ENCODE peak calls at places on chromosome 18, in seven cellular contexts. One of them, this sample, is unnamed.

GRCh38 chr18:73752546-73752945 is 395.1 kb downstream of the FBXO15 start:
- DNase-seq in HepG2: no peak
- DNase-seq in GM23338: no peak
- DNase-seq in mammary epithelial cell: peak; percentile 58
- DNase-seq in mesenchymal stem cell: peak; percentile 66
- DNase-seq in fibroblast of lung: peak; percentile 65
- DNase-seq in GM23248: peak; percentile 67
- DNase-seq in this sample: no peak

GRCh38 chr18:46302866-46303485 is 198.8 kb downstream of the HAUS1 start:
- DNase-seq in mesenchymal stem cell: no peak
- DNase-seq in mammary epithelial cell: no peak
- DNase-seq in fibroblast of lung: no peak
- DNase-seq in HepG2: no peak
- DNase-seq in GM23248: no peak
- DNase-seq in GM23338: no peak
- DNase-seq in this sample: no peak

GRCh38 chr18:26479065-26479685 is 69.2 kb downstream of the KCTD1 start:
- DNase-seq in mammary epithelial cell: no peak
- DNase-seq in GM23248: no peak
- DNase-seq in GM23338: peak; percentile 56
- DNase-seq in mesenchymal stem cell: no peak
- DNase-seq in fibroblast of lung: no peak
- DNase-seq in HepG2: no peak
- DNase-seq in this sample: no peak

GRCh38 chr18:25467226-25468065 is 115.5 kb upstream of the ZNF521 start:
- DNase-seq in GM23248: peak; percentile 46
- DNase-seq in fibroblast of lung: peak; percentile 55
- DNase-seq in HepG2: no peak
- DNase-seq in GM23338: no peak
- DNase-seq in mammary epithelial cell: peak; percentile 3
- DNase-seq in mesenchymal stem cell: no peak
- DNase-seq in this sample: no peak

GRCh38 chr18:23032030-23032582 is 99.0 kb downstream of the RBBP8 start:
- DNase-seq in GM23338: peak; percentile 20
- DNase-seq in HepG2: no peak
- DNase-seq in mesenchymal stem cell: peak; percentile 81
- DNase-seq in fibroblast of lung: peak; percentile 66
- DNase-seq in mammary epithelial cell: peak; percentile 76
- DNase-seq in GM23248: peak; percentile 88
- DNase-seq in this sample: peak; percentile 32

GRCh38 chr18:677951-678363 is 20.5 kb downstream of the TYMS start:
- DNase-seq in mesenchymal stem cell: no peak
- DNase-seq in HepG2: no peak
- DNase-seq in mammary epithelial cell: peak; percentile 43
- DNase-seq in fibroblast of lung: no peak
- DNase-seq in GM23248: no peak
- DNase-seq in GM23338: no peak
- DNase-seq in this sample: no peak

GRCh38 chr18:54303408-54303807 is 34.1 kb downstream of the POLI start:
- DNase-seq in mesenchymal stem cell: no peak
- DNase-seq in GM23248: no peak
- DNase-seq in GM23338: no peak
- DNase-seq in fibroblast of lung: no peak
- DNase-seq in HepG2: no peak
- DNase-seq in mammary epithelial cell: no peak
- DNase-seq in this sample: no peak

GRCh38 chr18:59839931-59840685 is 59.7 kb upstream of the PMAIP1 start:
- DNase-seq in HepG2: no peak
- DNase-seq in GM23338: no peak
- DNase-seq in GM23248: no peak
- DNase-seq in mesenchymal stem cell: no peak
- DNase-seq in mammary epithelial cell: no peak
- DNase-seq in fibroblast of lung: no peak
- DNase-seq in this sample: no peak

GRCh38 chr18:12657048-12657848 is 659 bp downstream of the SPIRE1 start:
- DNase-seq in fibroblast of lung: peak; percentile 37
- DNase-seq in mammary epithelial cell: peak; percentile 30
- DNase-seq in GM23248: peak; percentile 82
- DNase-seq in GM23338: peak; percentile 50
- DNase-seq in HepG2: no peak
- DNase-seq in mesenchymal stem cell: peak; percentile 62
- DNase-seq in this sample: no peak

GRCh38 chr18:24656044-24656443 is 195.6 kb downstream of the HRH4 start:
- DNase-seq in HepG2: no peak
- DNase-seq in mesenchymal stem cell: peak; percentile 54
- DNase-seq in mammary epithelial cell: no peak
- DNase-seq in GM23338: no peak
- DNase-seq in fibroblast of lung: no peak
- DNase-seq in GM23248: peak; percentile 10
- DNase-seq in this sample: no peak

GRCh38 chr18:11520536-11520935 is 88.9 kb upstream of the SLC35G4 start:
- DNase-seq in fibroblast of lung: no peak
- DNase-seq in GM23248: no peak
- DNase-seq in GM23338: no peak
- DNase-seq in HepG2: no peak
- DNase-seq in mammary epithelial cell: peak; percentile 21
- DNase-seq in mesenchymal stem cell: no peak
- DNase-seq in this sample: no peak

GRCh38 chr18:48139427-48140347 is 209.2 kb upstream of the SMAD2 start:
- DNase-seq in HepG2: no peak
- DNase-seq in GM23248: no peak
- DNase-seq in fibroblast of lung: no peak
- DNase-seq in mesenchymal stem cell: no peak
- DNase-seq in mammary epithelial cell: no peak
- DNase-seq in GM23338: peak; percentile 5
- DNase-seq in this sample: no peak

GRCh38 chr18:37669991-37670534 is 104.5 kb upstream of the CELF4 start:
- DNase-seq in fibroblast of lung: no peak
- DNase-seq in GM23248: no peak
- DNase-seq in mammary epithelial cell: no peak
- DNase-seq in HepG2: no peak
- DNase-seq in mesenchymal stem cell: no peak
- DNase-seq in GM23338: peak; percentile 35
- DNase-seq in this sample: no peak

GRCh38 chr18:2002604-2003003 is 568.7 kb downstream of the METTL4 start:
- DNase-seq in mesenchymal stem cell: no peak
- DNase-seq in HepG2: no peak
- DNase-seq in mammary epithelial cell: no peak
- DNase-seq in GM23338: no peak
- DNase-seq in fibroblast of lung: no peak
- DNase-seq in GM23248: no peak
- DNase-seq in this sample: no peak

GRCh38 chr18:21363411-21363810 is 121.4 kb downstream of the GREB1L start:
- DNase-seq in mammary epithelial cell: no peak
- DNase-seq in GM23338: no peak
- DNase-seq in GM23248: no peak
- DNase-seq in HepG2: no peak
- DNase-seq in mesenchymal stem cell: no peak
- DNase-seq in fibroblast of lung: no peak
- DNase-seq in this sample: no peak

GRCh38 chr18:28854964-28855363 is 678.0 kb upstream of the CDH2 start:
- DNase-seq in mammary epithelial cell: peak; percentile 23
- DNase-seq in fibroblast of lung: no peak
- DNase-seq in mesenchymal stem cell: peak; percentile 55
- DNase-seq in GM23248: peak; percentile 48
- DNase-seq in GM23338: no peak
- DNase-seq in HepG2: no peak
- DNase-seq in this sample: no peak

GRCh38 chr18:27967938-27968803 is 208.8 kb downstream of the CDH2 start:
- DNase-seq in GM23338: no peak
- DNase-seq in mammary epithelial cell: no peak
- DNase-seq in fibroblast of lung: no peak
- DNase-seq in mesenchymal stem cell: peak; percentile 16
- DNase-seq in HepG2: peak; percentile 55
- DNase-seq in GM23248: peak; percentile 24
- DNase-seq in this sample: no peak

GRCh38 chr18:6885992-6886823 is 156.7 kb downstream of the ARHGAP28 start:
- DNase-seq in mesenchymal stem cell: peak; percentile 65
- DNase-seq in HepG2: peak; percentile 35
- DNase-seq in fibroblast of lung: peak; percentile 76
- DNase-seq in GM23338: peak; percentile 77
- DNase-seq in mammary epithelial cell: peak; percentile 32
- DNase-seq in GM23248: peak; percentile 72
- DNase-seq in this sample: no peak

GRCh38 chr18:9726175-9726574 is 18.1 kb downstream of the RAB31 start:
- DNase-seq in GM23248: no peak
- DNase-seq in HepG2: no peak
- DNase-seq in GM23338: no peak
- DNase-seq in mesenchymal stem cell: no peak
- DNase-seq in mammary epithelial cell: no peak
- DNase-seq in fibroblast of lung: no peak
- DNase-seq in this sample: no peak
- H3K4me2 ChIP-seq in GM23248: no peak overlapping the region
- H3K4me2 ChIP-seq in HepG2: no peak overlapping the region
- H3K4me2 ChIP-seq in GM23338: no peak overlapping the region
- H3K4me2 ChIP-seq in mesenchymal stem cell: no peak overlapping the region
- H3K4me2 ChIP-seq in mammary epithelial cell: no peak overlapping the region
- H3K4me2 ChIP-seq in fibroblast of lung: no peak overlapping the region
- H3K4me2 ChIP-seq in this sample: no peak overlapping the region

DNA sequence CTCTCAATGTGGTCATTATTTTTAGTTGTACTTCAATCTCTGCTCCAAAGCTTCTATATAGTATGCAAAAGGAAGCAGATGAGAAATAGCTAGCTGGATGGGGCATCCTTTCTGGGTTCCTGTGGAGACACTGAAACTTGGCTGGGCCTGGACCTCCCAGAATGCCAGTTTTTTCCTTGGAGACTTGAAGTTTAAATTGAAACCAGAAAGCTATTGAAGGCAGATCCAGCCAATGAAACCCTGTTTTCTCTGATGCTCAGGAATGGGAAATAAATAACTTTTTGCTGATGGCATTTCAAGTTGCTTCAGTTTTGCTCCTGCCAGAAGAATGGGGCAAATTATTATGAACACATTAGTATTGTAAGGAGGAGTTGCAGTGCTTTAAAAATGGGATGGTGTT is 2.9 kb downstream of the SETBP1 start:
- DNase-seq in GM23248: peak; percentile 38
- DNase-seq in mammary epithelial cell: no peak
- DNase-seq in fibroblast of lung: no peak
- DNase-seq in GM23338: no peak
- DNase-seq in HepG2: no peak
- DNase-seq in mesenchymal stem cell: no peak
- DNase-seq in this sample: no peak
- H3K4me2 ChIP-seq in GM23248: no peak overlapping the region
- H3K4me2 ChIP-seq in mammary epithelial cell: peak overlapping the region; percentile 80
- H3K4me2 ChIP-seq in fibroblast of lung: no peak overlapping the region
- H3K4me2 ChIP-seq in GM23338: peak overlapping the region; percentile 89
- H3K4me2 ChIP-seq in HepG2: no peak overlapping the region
- H3K4me2 ChIP-seq in mesenchymal stem cell: no peak overlapping the region
- H3K4me2 ChIP-seq in this sample: no peak overlapping the region

DNA sequence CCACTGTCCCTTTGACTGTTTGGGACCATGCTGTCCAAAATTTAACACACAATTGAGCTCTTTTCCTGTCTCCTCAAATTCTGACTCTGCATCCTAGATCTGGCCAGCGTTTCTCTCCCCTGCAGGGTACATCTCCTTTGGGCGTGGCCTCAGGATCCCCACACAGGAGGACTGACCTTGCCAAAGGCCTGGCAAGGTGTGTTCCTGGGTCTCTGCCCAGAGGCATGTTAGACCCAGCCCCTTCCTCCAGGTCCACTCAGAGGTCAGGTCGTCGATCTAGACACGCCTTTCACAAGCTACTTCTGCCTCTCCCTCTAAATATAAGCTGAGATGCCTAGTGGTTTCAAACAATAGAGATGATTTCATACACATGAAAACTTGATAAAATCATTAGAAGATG is 45.4 kb upstream of the SMIM21 start:
- DNase-seq in mesenchymal stem cell: no peak
- DNase-seq in mammary epithelial cell: no peak
- DNase-seq in fibroblast of lung: no peak
- DNase-seq in GM23248: no peak
- DNase-seq in HepG2: no peak
- DNase-seq in GM23338: no peak
- DNase-seq in this sample: no peak
- H3K4me2 ChIP-seq in mesenchymal stem cell: no peak overlapping the region
- H3K4me2 ChIP-seq in mammary epithelial cell: no peak overlapping the region
- H3K4me2 ChIP-seq in fibroblast of lung: no peak overlapping the region
- H3K4me2 ChIP-seq in GM23248: no peak overlapping the region
- H3K4me2 ChIP-seq in HepG2: no peak overlapping the region
- H3K4me2 ChIP-seq in GM23338: no peak overlapping the region
- H3K4me2 ChIP-seq in this sample: no peak overlapping the region

DNA sequence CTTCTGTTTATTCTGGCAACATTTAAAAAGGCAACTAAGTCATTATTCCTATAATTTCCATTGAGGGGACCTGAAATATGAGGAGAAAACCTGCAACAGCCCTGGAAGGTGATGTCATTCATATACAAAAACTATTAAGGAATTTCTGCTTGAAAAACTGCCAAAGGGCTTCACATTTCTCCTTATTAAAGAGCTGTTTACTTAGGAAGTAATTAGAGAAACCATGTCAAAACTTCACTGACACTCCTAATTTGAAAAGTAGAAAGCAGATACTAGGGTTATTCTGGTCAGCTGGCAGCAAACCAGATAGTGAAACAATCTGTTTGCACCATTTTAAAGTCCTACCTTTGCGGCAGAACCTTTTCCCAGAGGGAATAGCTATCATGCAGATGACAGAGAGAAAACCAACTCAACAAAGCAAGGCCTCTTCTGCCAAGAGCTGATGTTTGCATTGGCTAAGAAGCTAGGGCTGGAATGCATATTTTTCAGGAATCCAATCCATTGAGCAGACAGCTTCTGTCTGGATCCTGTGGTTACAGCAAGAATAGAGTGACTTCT is 592.2 kb upstream of the SYT4 start:
- DNase-seq in HepG2: no peak
- DNase-seq in mesenchymal stem cell: no peak
- DNase-seq in GM23338: no peak
- DNase-seq in mammary epithelial cell: no peak
- DNase-seq in GM23248: peak; percentile 63
- DNase-seq in fibroblast of lung: peak; percentile 65
- DNase-seq in this sample: no peak
- H3K4me2 ChIP-seq in HepG2: no peak overlapping the region
- H3K4me2 ChIP-seq in mesenchymal stem cell: no peak overlapping the region
- H3K4me2 ChIP-seq in GM23338: no peak overlapping the region
- H3K4me2 ChIP-seq in mammary epithelial cell: no peak overlapping the region
- H3K4me2 ChIP-seq in GM23248: peak overlapping the region; percentile 41
- H3K4me2 ChIP-seq in fibroblast of lung: no peak overlapping the region
- H3K4me2 ChIP-seq in this sample: no peak overlapping the region

DNA sequence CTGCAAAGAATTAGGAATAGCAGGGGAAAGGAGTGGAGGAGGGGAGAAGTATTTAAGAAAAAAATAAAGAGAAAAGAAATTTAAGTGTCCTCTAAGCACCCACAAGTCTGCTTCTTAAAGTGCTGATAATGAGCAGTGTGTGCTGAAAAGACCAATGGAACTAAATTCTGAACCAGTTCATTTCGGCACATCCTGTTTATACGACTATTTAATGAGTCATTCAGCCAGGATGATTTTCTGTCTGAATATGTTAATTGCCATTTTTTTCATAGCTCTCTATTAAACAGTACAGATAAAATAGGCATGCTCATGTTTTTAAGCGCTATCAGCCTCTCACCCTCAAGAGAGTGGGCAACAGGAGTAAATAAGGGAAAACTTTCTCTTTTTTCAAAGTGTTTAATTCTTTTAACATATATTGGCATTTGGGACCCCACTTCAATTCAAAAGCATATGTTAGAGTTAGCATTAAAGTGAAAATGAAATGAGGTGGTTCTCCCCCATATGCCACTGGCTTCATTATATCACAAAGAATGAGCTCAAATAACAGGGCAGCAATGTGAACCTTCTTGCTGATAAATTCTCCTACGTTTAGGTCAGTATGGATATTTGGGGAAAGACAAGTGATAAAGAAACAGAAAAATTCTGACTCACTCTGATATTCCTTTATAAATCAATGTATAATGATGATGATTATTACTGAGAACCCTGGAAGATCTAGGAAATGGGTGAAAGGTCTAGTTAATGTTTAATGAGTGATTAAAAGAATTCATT is 87.5 kb downstream of the TCF4 start:
- DNase-seq in mammary epithelial cell: peak; percentile 41
- DNase-seq in fibroblast of lung: peak; percentile 86
- DNase-seq in mesenchymal stem cell: peak; percentile 93
- DNase-seq in GM23248: peak; percentile 89
- DNase-seq in HepG2: no peak
- DNase-seq in GM23338: no peak
- DNase-seq in this sample: peak; percentile 7
- H3K4me2 ChIP-seq in mammary epithelial cell: peak overlapping the region; percentile 28
- H3K4me2 ChIP-seq in fibroblast of lung: peak overlapping the region; percentile 83
- H3K4me2 ChIP-seq in mesenchymal stem cell: no peak overlapping the region
- H3K4me2 ChIP-seq in GM23248: peak overlapping the region; percentile 95
- H3K4me2 ChIP-seq in HepG2: no peak overlapping the region
- H3K4me2 ChIP-seq in GM23338: peak overlapping the region; percentile 60
- H3K4me2 ChIP-seq in this sample: peak overlapping the region; percentile 73